ENCODE peak calls at places on chromosomes 13 and 19, in seven cellular contexts. F is A549, S is fibroblast of the aortic adventitia, V is AG04450, Q is type B pancreatic cell, G is Calu3, A is progenitor cell of endocrine pancreas. R is an unnamed sample.

GRCh38 chr19:50328257-50329145 is 676 bp downstream of the KCNC3 start:
- DNase-seq in G (peak; percentile 50), A (no peak), Q (no peak), S (no peak), F (no peak), V (no peak), R (no peak)

GRCh38 chr13:24997367-24997967 is 98.5 kb upstream of the PABPC3 start:
- DNase-seq in S (peak; percentile 52), Q (no peak), V (no peak), A (no peak), G (peak; percentile 10), F (peak; percentile 11), R (peak; percentile 56)

GRCh38 chr19:37519890-37520289 is 13.2 kb downstream of the ZNF793 start:
- DNase-seq in G (no peak), A (no peak), F (no peak), Q (no peak), S (no peak), V (no peak), R (peak; percentile 7)

GRCh38 chr19:57348136-57348535 is 2.9 kb upstream of the ZNF304 start:
- DNase-seq in Q (no peak), F (no peak), S (peak; percentile 75), V (no peak), A (no peak), G (no peak), R (no peak)

GRCh38 chr13:28574617-28575142 is 79.8 kb upstream of the FLT1 start:
- DNase-seq in V (peak; percentile 94), A (no peak), Q (no peak), F (peak; percentile 48), G (peak; percentile 42), S (peak; percentile 88), R (no peak)

GRCh38 chr19:28618504-28618903 is 594.4 kb downstream of the UQCRFS1 start:
- DNase-seq in A (no peak), V (no peak), F (no peak), S (no peak), G (no peak), Q (no peak), R (no peak)

GRCh38 chr19:1860133-1860775 is 3.1 kb downstream of the KLF16 start:
- DNase-seq in Q (no peak), G (peak; percentile 62), V (no peak), A (no peak), S (peak; percentile 81), F (no peak), R (peak; percentile 67)

GRCh38 chr19:55494172-55494761 is 6.0 kb downstream of the SSC5D start:
- DNase-seq in G (no peak), F (no peak), Q (no peak), A (no peak), V (no peak), S (peak; percentile 70), R (no peak)

GRCh38 chr13:49585220-49586157 is at the start of gene RCBTB1:
- DNase-seq in V (no peak), S (peak; percentile 41), Q (peak; percentile 77), G (peak; percentile 56), F (peak; percentile 69), A (peak; percentile 55), R (peak; percentile 72)

GRCh38 chr19:5947435-5947834 is 30.5 kb downstream of the RANBP3 start:
- DNase-seq in S (no peak), G (no peak), F (no peak), A (no peak), V (no peak), Q (no peak), R (peak; percentile 88)

GRCh38 chr19:29120471-29120870 is 92.5 kb downstream of the UQCRFS1 start:
- DNase-seq in G (peak; percentile 25), V (no peak), A (no peak), S (no peak), F (no peak), Q (no peak), R (no peak)

GRCh38 chr13:106533940-106534843 is 1.3 kb downstream of the EFNB2 start:
- DNase-seq in S (peak; percentile 58), V (peak; percentile 13), Q (peak; percentile 72), F (no peak), G (peak; percentile 17), A (no peak), R (peak; percentile 74)

GRCh38 chr13:27168870-27169525 is 2.6 kb downstream of the USP12 start:
- DNase-seq in G (no peak), S (peak; percentile 47), Q (no peak), A (no peak), V (no peak), F (no peak), R (peak; percentile 12)

GRCh38 chr13:105655046-105655445 is 880.4 kb downstream of the EFNB2 start:
- DNase-seq in V (peak; percentile 8), S (peak; percentile 22), A (no peak), G (no peak), F (no peak), Q (no peak), R (peak; percentile 75)

GRCh38 chr13:78376033-78376432 is 227.3 kb downstream of the POU4F1 start:
- DNase-seq in G (no peak), S (no peak), F (no peak), Q (no peak), V (no peak), A (no peak), R (no peak)

GRCh38 chr19:51546650-51547396 is 15.4 kb upstream of the SIGLEC6 start:
- DNase-seq in F (no peak), G (peak; percentile 57), V (no peak), S (peak; percentile 67), A (no peak), Q (no peak), R (no peak)

GRCh38 chr19:23283925-23284324 is 33.7 kb upstream of the ZNF724 start:
- DNase-seq in Q (no peak), G (peak; percentile 32), S (peak; percentile 18), V (no peak), A (peak; percentile 19), F (no peak), R (peak; percentile 18)

DNA sequence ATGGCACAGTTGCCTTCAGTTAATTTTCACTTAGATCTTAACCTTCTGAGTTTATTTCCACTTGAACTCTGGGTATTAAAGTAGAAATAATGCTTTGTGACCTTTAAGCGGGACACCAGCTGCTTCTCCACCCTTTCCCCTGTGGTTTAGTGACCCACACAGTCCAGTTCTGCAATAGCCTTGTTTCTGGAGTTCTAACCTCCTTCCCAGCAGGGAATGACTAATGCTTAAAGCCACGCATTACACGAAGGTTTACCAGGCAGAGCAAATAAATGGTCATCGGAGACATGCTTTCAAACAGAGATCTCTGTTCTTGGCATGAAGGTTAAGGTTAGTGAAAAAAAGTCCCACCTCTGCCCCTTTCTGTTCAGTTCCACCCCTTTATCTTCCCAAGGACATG is 25.3 kb upstream of the MEDAG start:
- DNase-seq in V (peak; percentile 81), F (peak; percentile 12), A (no peak), Q (no peak), G (no peak), S (peak; percentile 94), R (no peak)
- TF ChIP-seq CTCF in V (no peak), F (no peak), A (no peak), Q (no peak), G (no peak), S (no peak), R (no peak)

GRCh38 chr19:44756089-44756562 is 7.6 kb downstream of the BCL3 start:
- DNase-seq in Q (no peak), F (no peak), A (no peak), V (no peak), G (no peak), S (no peak), R (no peak)

GRCh38 chr19:44759083-44759804 is 10.7 kb downstream of the BCL3 start:
- DNase-seq in S (no peak), A (no peak), G (no peak), Q (no peak), F (no peak), V (no peak), R (no peak)

GRCh38 chr19:44758596-44758995 is 10.1 kb downstream of the BCL3 start:
- DNase-seq in F (no peak), Q (no peak), A (no peak), V (no peak), G (no peak), S (no peak), R (peak; percentile 58)

GRCh38 chr19:44757057-44757734 is 8.7 kb downstream of the BCL3 start:
- DNase-seq in F (no peak), V (no peak), S (peak; percentile 88), Q (no peak), G (no peak), A (peak; percentile 30), R (peak; percentile 91)

DNA sequence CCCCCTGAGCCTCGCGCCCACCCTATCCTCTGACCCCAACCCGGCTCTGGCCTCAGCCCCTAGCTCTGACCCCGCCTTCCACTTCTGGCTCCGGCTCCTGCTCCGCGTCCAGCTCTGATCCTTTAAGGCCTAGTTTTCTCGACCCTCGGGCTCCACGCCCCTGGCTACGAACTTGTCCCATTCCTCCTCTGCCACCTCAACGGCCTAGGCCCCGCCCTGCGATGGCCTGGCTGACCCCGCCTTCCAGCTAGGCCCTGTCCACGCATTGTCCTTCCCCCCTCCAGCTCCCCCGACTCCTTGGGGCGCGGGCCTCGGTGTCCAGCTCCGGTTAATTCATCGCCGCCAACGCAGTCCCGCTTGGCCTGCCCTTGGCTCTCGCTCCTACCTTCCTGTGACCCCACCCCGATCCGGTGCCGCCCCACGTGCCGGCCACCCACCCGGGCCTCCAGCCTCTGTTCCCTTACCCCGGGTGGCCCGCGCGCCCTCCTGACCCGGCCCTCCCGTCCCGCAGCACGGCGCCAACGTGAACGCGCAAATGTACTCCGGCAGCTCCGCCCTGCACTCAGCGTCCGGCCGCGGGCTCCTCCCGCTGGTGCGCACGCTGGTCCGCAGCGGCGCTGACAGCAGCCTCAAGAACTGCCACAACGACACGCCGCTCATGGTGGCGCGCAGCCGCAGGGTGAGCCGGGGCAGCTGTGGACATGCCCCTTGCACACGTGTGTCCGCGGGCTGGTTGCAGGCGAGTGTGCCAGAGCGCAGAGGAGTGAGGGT is 9.4 kb downstream of the BCL3 start:
- DNase-seq in F (no peak), S (peak; percentile 58), Q (no peak), G (no peak), A (peak; percentile 47), V (no peak), R (peak; percentile 77)
- TF ChIP-seq CTCF in F (no peak), S (peak; percentile 12), Q (peak; percentile 23), G (no peak), A (peak; percentile 18), V (no peak), R (peak; percentile 7)

GRCh38 chr19:48822514-48822913 is 11.7 kb upstream of the BCAT2 start:
- DNase-seq in G (no peak), V (no peak), S (no peak), F (no peak), A (no peak), Q (no peak), R (no peak)
- TF ChIP-seq CTCF in G (no peak), V (no peak), S (no peak), F (no peak), A (no peak), Q (no peak), R (no peak)

GRCh38 chr13:39575641-39576238 is 27.3 kb downstream of the LHFPL6 start:
- DNase-seq in S (no peak), V (no peak), F (no peak), G (no peak), Q (no peak), A (no peak), R (peak; percentile 18)

GRCh38 chr13:39577203-39577602 is 25.8 kb downstream of the LHFPL6 start:
- DNase-seq in Q (no peak), A (no peak), G (no peak), S (no peak), V (no peak), F (no peak), R (no peak)

GRCh38 chr13:39577833-39578232 is 25.2 kb downstream of the LHFPL6 start:
- DNase-seq in V (no peak), F (no peak), Q (no peak), A (no peak), S (no peak), G (no peak), R (peak; percentile 71)

GRCh38 chr13:39581177-39581576 is 21.8 kb downstream of the LHFPL6 start:
- DNase-seq in V (no peak), A (no peak), Q (no peak), G (no peak), S (no peak), F (no peak), R (no peak)

GRCh38 chr13:39578821-39579291 is 24.1 kb downstream of the LHFPL6 start:
- DNase-seq in V (no peak), F (no peak), A (no peak), G (no peak), Q (no peak), S (peak; percentile 21), R (no peak)
- TF ChIP-seq CTCF in V (no peak), F (no peak), A (no peak), G (no peak), Q (no peak), S (no peak), R (no peak)